ENCODE peak calls at places on chromosomes 7 and 10, in nine cellular contexts. E, A, M, H, S, N, K, Z and B are unnamed samples.

GRCh38 chr7:101165958-101166602 is 711 bp upstream of the VGF start:
- DNase-seq in N (no peak), Z (no peak), K (no peak), H (no peak), M (no peak), A (no peak), S (peak), E (no peak), B (no peak)

GRCh38 chr7:94146408-94146807 is 142.3 kb upstream of the BET1 start:
- DNase-seq in K (peak), Z (no peak), N (no peak), S (no peak), E (peak), A (no peak), M (peak), H (peak), B (no peak)

GRCh38 chr10:21516270-21517131 is 9.0 kb downstream of the SKIDA1 start:
- DNase-seq in H (no peak), N (peak), Z (peak), S (peak), A (peak), M (no peak), K (peak), E (peak), B (no peak)

GRCh38 chr7:95772298-95772770 is at the start of gene DYNC1I1:
- DNase-seq in E (peak), N (peak), M (no peak), H (peak), Z (no peak), A (peak), S (peak), K (peak), B (no peak)

GRCh38 chr7:106070567-106071254 is 41.4 kb downstream of the SYPL1 start:
- DNase-seq in A (no peak), H (no peak), K (no peak), Z (no peak), N (no peak), M (no peak), S (no peak), E (no peak), B (no peak)

GRCh38 chr7:47091141-47091540 is 490.8 kb downstream of the TNS3 start:
- DNase-seq in M (no peak), S (no peak), Z (no peak), N (no peak), A (no peak), E (no peak), K (no peak), H (peak), B (no peak)

GRCh38 chr7:20870977-20871376 is 84.3 kb upstream of the SP8 start:
- DNase-seq in S (no peak), A (no peak), H (no peak), K (no peak), E (no peak), Z (no peak), N (no peak), M (no peak), B (peak)

GRCh38 chr10:3982746-3983442 is 197.9 kb upstream of the KLF6 start:
- DNase-seq in N (no peak), E (no peak), K (no peak), A (no peak), S (no peak), H (no peak), M (no peak), Z (no peak), B (no peak)

GRCh38 chr10:74027702-74028101 is 29.8 kb downstream of the VCL start:
- DNase-seq in Z (no peak), S (no peak), K (no peak), A (no peak), E (no peak), H (no peak), N (no peak), M (no peak), B (no peak)

GRCh38 chr10:49613160-49613881 is 516 bp upstream of the CHAT start:
- DNase-seq in N (no peak), Z (no peak), A (no peak), E (no peak), K (no peak), S (peak), M (no peak), H (no peak), B (no peak)

GRCh38 chr10:87887548-87888289 is 24.3 kb downstream of the PTEN start:
- DNase-seq in M (no peak), Z (no peak), S (no peak), A (no peak), E (no peak), K (no peak), H (no peak), N (no peak), B (no peak)

GRCh38 chr7:155645652-155646051 is 1.2 kb downstream of the RBM33 start:
- DNase-seq in E (no peak), M (no peak), H (no peak), N (no peak), A (no peak), S (no peak), Z (no peak), K (no peak), B (no peak)

GRCh38 chr10:118669020-118669766 is 73.7 kb upstream of the PRLHR start:
- DNase-seq in K (no peak), M (no peak), H (peak), E (no peak), N (no peak), Z (peak), S (no peak), A (peak), B (no peak)
- H3K27ac ChIP-seq in K (no peak), M (no peak), H (no peak), E (no peak), N (no peak), Z (no peak), S (no peak), A (no peak), B (no peak)

DNA sequence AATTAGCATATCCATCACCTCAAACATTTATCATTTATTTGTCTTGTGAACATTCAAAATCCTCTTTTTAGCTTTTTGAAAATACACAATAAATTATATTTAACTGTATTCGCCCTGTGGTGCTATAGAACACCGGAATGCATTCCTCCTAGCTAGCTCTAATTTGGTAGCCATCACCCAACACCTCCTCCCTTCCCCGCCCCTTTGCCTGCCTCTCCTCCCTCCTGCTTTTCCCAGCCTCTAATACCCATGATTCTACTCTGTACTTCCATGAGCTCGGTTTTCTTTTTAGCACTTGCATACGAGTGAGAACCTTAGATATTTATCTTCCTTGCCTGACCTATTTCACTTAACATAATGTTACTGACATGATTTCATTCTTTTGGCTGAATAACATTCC is 80.1 kb downstream of the ANKRD26 start:
- DNase-seq in A (peak), S (no peak), H (no peak), M (no peak), K (no peak), N (no peak), E (no peak), Z (no peak), B (no peak)
- H3K27ac ChIP-seq in A (no peak), S (no peak), H (no peak), M (no peak), K (no peak), N (no peak), E (no peak), Z (no peak), B (no peak)

DNA sequence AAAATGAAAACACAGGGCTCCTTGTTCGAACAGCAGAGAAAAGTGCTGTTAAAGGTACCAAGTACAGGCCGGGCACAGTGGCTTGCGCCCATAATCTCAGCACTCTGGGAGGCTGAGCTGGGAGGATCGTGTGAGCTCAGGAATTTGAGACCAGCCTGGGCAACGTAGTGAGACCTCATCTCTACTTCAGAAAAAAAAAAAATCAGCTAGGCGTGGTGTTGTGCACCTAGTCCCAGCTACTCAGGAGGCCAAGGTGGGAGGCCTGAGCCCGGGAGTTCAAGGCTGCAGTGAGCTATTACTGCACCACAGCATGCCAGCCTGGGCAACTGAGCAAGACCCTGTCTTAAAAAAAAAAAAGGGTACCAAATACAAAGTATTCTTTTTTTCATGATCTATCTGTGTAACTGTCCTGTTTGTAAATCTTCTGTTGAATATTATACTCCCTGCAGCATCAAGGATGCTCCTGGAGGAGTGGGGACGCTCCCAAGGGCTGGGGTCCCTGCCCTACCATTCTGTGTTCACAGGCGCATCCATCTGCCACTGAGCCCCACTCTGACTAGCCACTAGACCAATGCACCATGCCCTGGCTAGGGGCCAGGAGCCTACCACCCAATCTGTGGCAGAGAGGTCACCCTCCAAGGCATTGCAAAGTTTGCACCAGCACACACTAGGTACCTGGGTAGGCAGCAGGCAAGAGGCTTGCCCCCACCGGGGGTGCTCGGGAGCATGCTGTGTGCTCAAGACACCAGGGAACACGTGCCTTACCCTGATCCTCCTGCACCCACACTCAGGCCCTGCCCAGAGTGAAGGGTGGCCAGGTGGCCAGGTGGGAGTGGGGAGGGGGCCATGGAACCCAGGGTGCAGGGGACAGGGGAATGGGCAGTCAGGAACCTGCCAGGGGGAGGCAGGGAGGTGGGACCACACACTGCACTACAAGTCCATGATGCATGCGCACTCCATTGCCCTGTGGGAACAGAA is 67.3 kb upstream of the KMT2C start:
- DNase-seq in A (no peak), Z (no peak), E (no peak), H (no peak), M (no peak), K (no peak), N (no peak), S (no peak), B (no peak)
- H3K27ac ChIP-seq in A (no peak), Z (no peak), E (no peak), H (no peak), M (no peak), K (no peak), N (no peak), S (no peak), B (no peak)

GRCh38 chr10:26157734-26158133 is 58.8 kb upstream of the GAD2 start:
- DNase-seq in A (no peak), M (no peak), S (no peak), Z (no peak), N (no peak), K (no peak), H (no peak), E (no peak), B (no peak)
- H3K27ac ChIP-seq in A (no peak), M (no peak), S (no peak), Z (no peak), N (no peak), K (no peak), H (no peak), E (no peak), B (no peak)

GRCh38 chr10:116840389-116841075 is 8.8 kb upstream of the ENO4 start:
- DNase-seq in K (no peak), M (no peak), E (no peak), A (no peak), S (no peak), N (no peak), Z (no peak), H (no peak), B (no peak)
- H3K27ac ChIP-seq in K (no peak), M (no peak), E (no peak), A (no peak), S (no peak), N (no peak), Z (no peak), H (no peak), B (no peak)

GRCh38 chr10:30705086-30705624 is 75.6 kb upstream of the LYZL2 start:
- DNase-seq in S (no peak), A (no peak), E (no peak), M (no peak), H (no peak), K (no peak), N (no peak), Z (peak), B (no peak)
- H3K27ac ChIP-seq in S (no peak), A (peak), E (no peak), M (no peak), H (no peak), K (no peak), N (no peak), Z (peak), B (no peak)